ENCODE peak calls at places on chromosome 15, in eight cellular contexts. One of them, this sample, is unnamed.

GRCh38 chr15:50627351-50628055 is 59.1 kb downstream of the TRPM7 start:
- DNase-seq in colonic mucosa: no peak
- DNase-seq in lung: no peak
- DNase-seq in endodermal cell: no peak
- DNase-seq in mesenchymal stem cell: peak; percentile 2
- DNase-seq in H1: no peak
- DNase-seq in CD8-positive, alpha-beta memory T cell: no peak
- DNase-seq in naive thymus-derived CD4-positive, alpha-beta T cell: no peak
- DNase-seq in this sample: no peak

GRCh38 chr15:78353093-78353492 is 12.9 kb downstream of the CRABP1 start:
- DNase-seq in colonic mucosa: no peak
- DNase-seq in lung: no peak
- DNase-seq in endodermal cell: no peak
- DNase-seq in mesenchymal stem cell: no peak
- DNase-seq in H1: no peak
- DNase-seq in CD8-positive, alpha-beta memory T cell: no peak
- DNase-seq in naive thymus-derived CD4-positive, alpha-beta T cell: no peak
- DNase-seq in this sample: no peak

GRCh38 chr15:50687302-50687902 is 805 bp upstream of the TRPM7 start:
- DNase-seq in colonic mucosa: no peak
- DNase-seq in lung: no peak
- DNase-seq in endodermal cell: no peak
- DNase-seq in mesenchymal stem cell: no peak
- DNase-seq in H1: no peak
- DNase-seq in CD8-positive, alpha-beta memory T cell: no peak
- DNase-seq in naive thymus-derived CD4-positive, alpha-beta T cell: no peak
- DNase-seq in this sample: no peak

GRCh38 chr15:43911235-43911661 is 84.4 kb downstream of the WDR76 start:
- DNase-seq in colonic mucosa: no peak
- DNase-seq in lung: no peak
- DNase-seq in endodermal cell: no peak
- DNase-seq in mesenchymal stem cell: peak; percentile 62
- DNase-seq in H1: no peak
- DNase-seq in CD8-positive, alpha-beta memory T cell: no peak
- DNase-seq in naive thymus-derived CD4-positive, alpha-beta T cell: no peak
- DNase-seq in this sample: no peak

GRCh38 chr15:74769463-74770025 is 12.3 kb upstream of the CSK start:
- DNase-seq in colonic mucosa: no peak
- DNase-seq in lung: no peak
- DNase-seq in endodermal cell: no peak
- DNase-seq in mesenchymal stem cell: no peak
- DNase-seq in H1: no peak
- DNase-seq in CD8-positive, alpha-beta memory T cell: no peak
- DNase-seq in naive thymus-derived CD4-positive, alpha-beta T cell: no peak
- DNase-seq in this sample: no peak

GRCh38 chr15:51290720-51291119 is 47.7 kb downstream of the CYP19A1 start:
- DNase-seq in colonic mucosa: no peak
- DNase-seq in lung: no peak
- DNase-seq in endodermal cell: no peak
- DNase-seq in mesenchymal stem cell: no peak
- DNase-seq in H1: no peak
- DNase-seq in CD8-positive, alpha-beta memory T cell: no peak
- DNase-seq in naive thymus-derived CD4-positive, alpha-beta T cell: no peak
- DNase-seq in this sample: no peak

GRCh38 chr15:52728899-52729298 is 49.7 kb upstream of the ATOSA start:
- DNase-seq in colonic mucosa: no peak
- DNase-seq in lung: no peak
- DNase-seq in endodermal cell: no peak
- DNase-seq in mesenchymal stem cell: no peak
- DNase-seq in H1: no peak
- DNase-seq in CD8-positive, alpha-beta memory T cell: no peak
- DNase-seq in naive thymus-derived CD4-positive, alpha-beta T cell: no peak
- DNase-seq in this sample: no peak

GRCh38 chr15:35066094-35066493 is 19.0 kb downstream of the NANOGP8 start:
- DNase-seq in colonic mucosa: no peak
- DNase-seq in lung: no peak
- DNase-seq in endodermal cell: no peak
- DNase-seq in mesenchymal stem cell: no peak
- DNase-seq in H1: no peak
- DNase-seq in CD8-positive, alpha-beta memory T cell: no peak
- DNase-seq in naive thymus-derived CD4-positive, alpha-beta T cell: no peak
- DNase-seq in this sample: no peak

GRCh38 chr15:57708047-57708446 is 1.5 kb downstream of the POLR2M start:
- DNase-seq in colonic mucosa: no peak
- DNase-seq in lung: no peak
- DNase-seq in endodermal cell: no peak
- DNase-seq in mesenchymal stem cell: peak; percentile 74
- DNase-seq in H1: no peak
- DNase-seq in CD8-positive, alpha-beta memory T cell: no peak
- DNase-seq in naive thymus-derived CD4-positive, alpha-beta T cell: no peak
- DNase-seq in this sample: no peak

GRCh38 chr15:70432924-70433500 is 330.3 kb downstream of the UACA start:
- DNase-seq in colonic mucosa: no peak
- DNase-seq in lung: no peak
- DNase-seq in endodermal cell: no peak
- DNase-seq in mesenchymal stem cell: no peak
- DNase-seq in H1: no peak
- DNase-seq in CD8-positive, alpha-beta memory T cell: no peak
- DNase-seq in naive thymus-derived CD4-positive, alpha-beta T cell: no peak
- DNase-seq in this sample: peak; percentile 43

GRCh38 chr15:27059610-27060202 is 88.7 kb downstream of the GABRG3 start:
- DNase-seq in colonic mucosa: peak; percentile 25
- DNase-seq in lung: peak; percentile 40
- DNase-seq in endodermal cell: peak; percentile 90
- DNase-seq in mesenchymal stem cell: peak; percentile 10
- DNase-seq in H1: peak; percentile 13
- DNase-seq in CD8-positive, alpha-beta memory T cell: no peak
- DNase-seq in naive thymus-derived CD4-positive, alpha-beta T cell: no peak
- DNase-seq in this sample: no peak

GRCh38 chr15:57220220-57220619 is 156.1 kb upstream of the CGNL1 start:
- DNase-seq in colonic mucosa: no peak
- DNase-seq in lung: no peak
- DNase-seq in endodermal cell: no peak
- DNase-seq in mesenchymal stem cell: peak; percentile 58
- DNase-seq in H1: no peak
- DNase-seq in CD8-positive, alpha-beta memory T cell: no peak
- DNase-seq in naive thymus-derived CD4-positive, alpha-beta T cell: no peak
- DNase-seq in this sample: no peak

GRCh38 chr15:69497076-69497475 is 44.5 kb downstream of the RPLP1 start:
- DNase-seq in colonic mucosa: no peak
- DNase-seq in lung: no peak
- DNase-seq in endodermal cell: peak; percentile 20
- DNase-seq in mesenchymal stem cell: no peak
- DNase-seq in H1: no peak
- DNase-seq in CD8-positive, alpha-beta memory T cell: no peak
- DNase-seq in naive thymus-derived CD4-positive, alpha-beta T cell: no peak
- DNase-seq in this sample: no peak

GRCh38 chr15:74497584-74497983 is 36.6 kb upstream of the UBL7 start:
- DNase-seq in colonic mucosa: peak; percentile 21
- DNase-seq in lung: no peak
- DNase-seq in endodermal cell: no peak
- DNase-seq in mesenchymal stem cell: no peak
- DNase-seq in H1: no peak
- DNase-seq in CD8-positive, alpha-beta memory T cell: no peak
- DNase-seq in naive thymus-derived CD4-positive, alpha-beta T cell: no peak
- DNase-seq in this sample: no peak

GRCh38 chr15:50810128-50810527 is 44.6 kb upstream of the SPPL2A start:
- DNase-seq in colonic mucosa: no peak
- DNase-seq in lung: no peak
- DNase-seq in endodermal cell: no peak
- DNase-seq in mesenchymal stem cell: no peak
- DNase-seq in H1: no peak
- DNase-seq in CD8-positive, alpha-beta memory T cell: no peak
- DNase-seq in naive thymus-derived CD4-positive, alpha-beta T cell: no peak
- DNase-seq in this sample: no peak

GRCh38 chr15:80480171-80480811 is 76.1 kb downstream of the ARNT2 start:
- DNase-seq in colonic mucosa: no peak
- DNase-seq in lung: no peak
- DNase-seq in endodermal cell: peak; percentile 68
- DNase-seq in mesenchymal stem cell: no peak
- DNase-seq in H1: no peak
- DNase-seq in CD8-positive, alpha-beta memory T cell: no peak
- DNase-seq in naive thymus-derived CD4-positive, alpha-beta T cell: no peak
- DNase-seq in this sample: no peak

GRCh38 chr15:43274136-43274535 is 7.4 kb upstream of the TGM5 start:
- DNase-seq in colonic mucosa: no peak
- DNase-seq in lung: no peak
- DNase-seq in endodermal cell: no peak
- DNase-seq in mesenchymal stem cell: no peak
- DNase-seq in H1: no peak
- DNase-seq in CD8-positive, alpha-beta memory T cell: no peak
- DNase-seq in naive thymus-derived CD4-positive, alpha-beta T cell: no peak
- DNase-seq in this sample: no peak

GRCh38 chr15:73891328-73891975 is 18.1 kb downstream of the TBC1D21 start:
- DNase-seq in colonic mucosa: no peak
- DNase-seq in lung: no peak
- DNase-seq in endodermal cell: no peak
- DNase-seq in mesenchymal stem cell: no peak
- DNase-seq in H1: no peak
- DNase-seq in CD8-positive, alpha-beta memory T cell: no peak
- DNase-seq in naive thymus-derived CD4-positive, alpha-beta T cell: no peak
- DNase-seq in this sample: no peak

GRCh38 chr15:58520936-58521292 is 89.1 kb downstream of the LIPC start:
- DNase-seq in colonic mucosa: no peak
- DNase-seq in lung: no peak
- DNase-seq in endodermal cell: peak; percentile 43
- DNase-seq in mesenchymal stem cell: no peak
- DNase-seq in H1: no peak
- DNase-seq in CD8-positive, alpha-beta memory T cell: no peak
- DNase-seq in naive thymus-derived CD4-positive, alpha-beta T cell: no peak
- DNase-seq in this sample: peak; percentile 28

GRCh38 chr15:90028376-90028775 is 27.3 kb downstream of the ZNF710 start:
- DNase-seq in colonic mucosa: no peak
- DNase-seq in lung: no peak
- DNase-seq in endodermal cell: no peak
- DNase-seq in mesenchymal stem cell: no peak
- DNase-seq in H1: no peak
- DNase-seq in CD8-positive, alpha-beta memory T cell: no peak
- DNase-seq in naive thymus-derived CD4-positive, alpha-beta T cell: no peak
- DNase-seq in this sample: peak; percentile 28
- H3K4me3 ChIP-seq in colonic mucosa: no peak overlapping the region
- H3K4me3 ChIP-seq in lung: no peak overlapping the region
- H3K4me3 ChIP-seq in endodermal cell: no peak overlapping the region
- H3K4me3 ChIP-seq in mesenchymal stem cell: no peak overlapping the region
- H3K4me3 ChIP-seq in H1: no peak overlapping the region
- H3K4me3 ChIP-seq in CD8-positive, alpha-beta memory T cell: no peak overlapping the region
- H3K4me3 ChIP-seq in naive thymus-derived CD4-positive, alpha-beta T cell: no peak overlapping the region
- H3K4me3 ChIP-seq in this sample: no peak overlapping the region

DNA sequence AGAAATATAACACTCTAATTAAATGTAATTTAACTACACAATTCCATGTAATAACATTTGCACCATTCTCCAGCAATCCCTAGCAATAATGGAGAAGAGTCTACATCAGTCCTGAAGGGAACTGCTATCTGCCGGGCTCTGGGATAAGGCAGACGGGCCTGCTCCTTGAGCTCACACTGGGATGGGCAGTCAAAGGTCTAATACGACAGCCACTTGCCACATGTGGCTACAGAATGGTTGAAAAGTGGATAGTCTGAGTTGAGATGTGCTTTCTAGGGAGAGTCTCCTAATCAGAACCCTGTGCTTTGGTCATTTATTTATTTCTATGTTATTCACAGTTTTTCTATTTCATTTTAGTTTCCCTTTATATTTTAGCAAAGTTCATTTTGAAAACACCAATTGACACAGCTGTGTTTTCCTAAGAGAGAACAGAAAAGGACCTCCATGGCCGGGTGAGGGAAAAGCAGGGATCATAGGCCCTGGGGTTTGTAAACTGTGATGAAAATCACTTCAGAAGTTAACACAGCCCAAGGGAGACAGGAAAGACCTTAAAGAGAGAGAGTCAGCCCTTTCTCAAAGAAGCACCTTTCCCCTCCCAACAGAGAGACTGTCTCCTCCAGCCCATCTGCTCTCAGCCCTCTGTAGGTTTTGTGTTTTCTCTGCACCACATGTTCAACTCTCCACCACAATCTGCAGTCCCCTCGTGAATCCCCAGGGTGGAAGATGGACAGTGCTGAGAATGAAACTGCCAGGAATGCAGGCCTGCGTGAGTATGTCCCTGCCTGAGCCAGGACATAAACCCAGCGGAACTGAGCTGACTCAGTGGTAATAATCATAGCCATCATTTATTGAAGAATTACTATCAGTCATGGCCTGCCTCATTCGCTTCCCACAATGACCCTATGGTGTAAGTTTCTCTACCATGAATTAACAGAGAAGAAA is 11.6 kb downstream of the FSIP1 start:
- DNase-seq in colonic mucosa: no peak
- DNase-seq in lung: no peak
- DNase-seq in endodermal cell: no peak
- DNase-seq in mesenchymal stem cell: peak; percentile 90
- DNase-seq in H1: no peak
- DNase-seq in CD8-positive, alpha-beta memory T cell: no peak
- DNase-seq in naive thymus-derived CD4-positive, alpha-beta T cell: no peak
- DNase-seq in this sample: no peak
- H3K4me1 ChIP-seq in colonic mucosa: no peaks in the 10 kb centered on the region
- H3K4me1 ChIP-seq in lung: no peaks in the 10 kb centered on the region
- H3K4me1 ChIP-seq in endodermal cell: no peaks in the 10 kb centered on the region
- H3K4me1 ChIP-seq in mesenchymal stem cell: peaks cover 2% of the 10 kb centered on the region
- H3K4me1 ChIP-seq in H1: no peaks in the 10 kb centered on the region
- H3K4me1 ChIP-seq in CD8-positive, alpha-beta memory T cell: peaks cover 6% of the 10 kb centered on the region
- H3K4me1 ChIP-seq in naive thymus-derived CD4-positive, alpha-beta T cell: peaks cover 11% of the 10 kb centered on the region
- H3K4me1 ChIP-seq in this sample: no peaks in the 10 kb centered on the region

DNA sequence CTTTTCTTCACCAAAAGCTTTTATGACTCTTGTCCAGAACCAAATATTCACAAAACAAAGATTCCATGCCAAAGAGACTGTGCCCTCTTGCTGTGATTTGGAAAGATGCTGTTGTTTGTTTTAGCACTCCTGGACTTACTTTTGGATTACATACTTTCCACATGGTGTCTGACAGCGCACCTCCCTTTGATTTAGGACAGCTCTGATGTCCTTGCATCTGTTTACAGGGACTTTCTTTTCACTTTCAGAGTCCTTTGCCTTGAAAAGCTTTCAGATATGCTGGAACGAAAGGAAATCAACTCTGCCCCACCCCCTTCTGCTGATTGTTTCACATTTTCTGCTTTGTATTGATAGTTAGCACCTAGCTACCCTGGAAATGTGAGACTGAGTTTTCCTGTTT is 133.0 kb upstream of the NR2E3 start:
- DNase-seq in colonic mucosa: no peak
- DNase-seq in lung: no peak
- DNase-seq in endodermal cell: no peak
- DNase-seq in mesenchymal stem cell: no peak
- DNase-seq in H1: no peak
- DNase-seq in CD8-positive, alpha-beta memory T cell: no peak
- DNase-seq in naive thymus-derived CD4-positive, alpha-beta T cell: no peak
- DNase-seq in this sample: no peak
- H3K27ac ChIP-seq in colonic mucosa: no peak overlapping the region
- H3K27ac ChIP-seq in lung: peak overlapping the region; percentile 84
- H3K27ac ChIP-seq in endodermal cell: no peak overlapping the region
- H3K27ac ChIP-seq in mesenchymal stem cell: no peak overlapping the region
- H3K27ac ChIP-seq in H1: no peak overlapping the region
- H3K27ac ChIP-seq in CD8-positive, alpha-beta memory T cell: no peak overlapping the region
- H3K27ac ChIP-seq in naive thymus-derived CD4-positive, alpha-beta T cell: no peak overlapping the region
- H3K27ac ChIP-seq in this sample: peak overlapping the region; percentile 36

DNA sequence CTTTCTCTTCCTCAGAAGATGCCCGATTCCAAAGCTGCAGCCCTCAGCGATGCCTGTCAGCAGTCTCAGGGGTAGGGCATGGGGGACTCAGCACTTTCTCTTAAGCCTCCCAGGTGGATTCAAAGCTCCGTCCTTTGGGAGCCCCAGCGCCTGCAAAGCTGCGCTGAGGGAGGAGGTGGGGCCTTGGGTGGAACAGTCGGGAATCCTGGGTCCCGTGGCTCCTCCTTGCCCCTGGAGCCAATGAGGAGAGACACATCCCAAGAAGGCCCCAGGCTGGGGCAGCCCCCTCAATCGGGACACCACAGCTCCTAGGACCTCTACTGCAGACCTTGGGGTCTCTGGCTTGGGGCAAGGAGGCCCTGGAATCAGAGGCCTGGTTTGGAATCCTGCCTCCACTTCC is 227.5 kb upstream of the IGF1R start:
- DNase-seq in colonic mucosa: no peak
- DNase-seq in lung: no peak
- DNase-seq in endodermal cell: no peak
- DNase-seq in mesenchymal stem cell: no peak
- DNase-seq in H1: no peak
- DNase-seq in CD8-positive, alpha-beta memory T cell: no peak
- DNase-seq in naive thymus-derived CD4-positive, alpha-beta T cell: no peak
- DNase-seq in this sample: no peak
- H3K4me3 ChIP-seq in colonic mucosa: no peak overlapping the region
- H3K4me3 ChIP-seq in lung: no peak overlapping the region
- H3K4me3 ChIP-seq in endodermal cell: no peak overlapping the region
- H3K4me3 ChIP-seq in mesenchymal stem cell: no peak overlapping the region
- H3K4me3 ChIP-seq in H1: no peak overlapping the region
- H3K4me3 ChIP-seq in CD8-positive, alpha-beta memory T cell: no peak overlapping the region
- H3K4me3 ChIP-seq in naive thymus-derived CD4-positive, alpha-beta T cell: no peak overlapping the region
- H3K4me3 ChIP-seq in this sample: no peak overlapping the region